ENCODE peak calls at places on chromosomes 1 and 21, in five cellular contexts. F, S, W, T and A are unnamed samples.

GRCh38 chr21:29192999-29193563 is 62.6 kb downstream of the MAP3K7CL start:
- DNase-seq in F (no peak), S (no peak), W (peak), T (peak), A (no peak)

GRCh38 chr21:26148834-26149354 is 21.7 kb downstream of the APP start:
- DNase-seq in F (no peak), S (no peak), W (peak), T (no peak), A (no peak)

GRCh38 chr1:236765831-236766230 is 29.3 kb upstream of the MTR start:
- DNase-seq in F (no peak), S (no peak), W (no peak), T (no peak), A (no peak)

GRCh38 chr1:17053071-17053684 is 654 bp downstream of the SDHB start:
- DNase-seq in F (no peak), S (no peak), W (no peak), T (no peak), A (no peak)

GRCh38 chr21:31397515-31397926 is 53.5 kb upstream of the TIAM1 start:
- DNase-seq in F (no peak), S (no peak), W (no peak), T (peak), A (no peak)

GRCh38 chr1:27522148-27522859 is 32.3 kb upstream of the WASF2 start:
- DNase-seq in F (no peak), S (peak), W (no peak), T (no peak), A (no peak)

GRCh38 chr1:11918779-11919519 is 7.3 kb downstream of the KIAA2013 start:
- DNase-seq in F (no peak), S (peak), W (peak), T (no peak), A (peak)

GRCh38 chr1:227889863-227890405 is 57.8 kb downstream of the WNT9A start:
- DNase-seq in F (no peak), S (no peak), W (no peak), T (no peak), A (no peak)

GRCh38 chr1:197683895-197684553 is 91.3 kb downstream of the DENND1B start:
- DNase-seq in F (no peak), S (no peak), W (peak), T (peak), A (no peak)

GRCh38 chr1:174244017-174244416 is 84.7 kb downstream of the RABGAP1L start:
- DNase-seq in F (no peak), S (no peak), W (no peak), T (no peak), A (no peak)

GRCh38 chr21:45327458-45328197 is 39.9 kb upstream of the POFUT2 start:
- DNase-seq in F (no peak), S (peak), W (no peak), T (peak), A (no peak)

DNA sequence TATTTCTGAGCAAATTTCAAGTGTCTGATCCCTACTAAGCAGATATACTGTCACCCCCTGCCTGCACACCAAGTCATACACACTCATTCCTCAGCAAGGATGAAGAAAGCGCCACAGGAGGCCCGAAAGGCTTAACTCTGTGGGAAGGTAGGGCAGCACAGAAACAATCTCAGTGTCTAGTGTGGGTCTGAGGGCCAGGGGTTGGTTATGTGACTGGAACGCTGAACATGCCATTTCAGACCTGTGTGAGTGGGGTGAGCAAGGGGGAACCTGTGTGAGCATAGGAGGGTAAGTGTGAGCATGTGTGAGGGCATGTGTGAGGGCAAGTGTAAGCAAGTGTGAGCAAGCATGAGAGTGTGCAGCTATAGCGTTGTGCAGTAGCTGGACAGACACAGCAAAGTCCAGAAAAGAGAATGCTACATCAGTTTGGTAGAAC is 6.2 kb downstream of the ITPKB start:
- DNase-seq in F (no peak), S (no peak), W (no peak), T (no peak), A (no peak)
- H3K4me3 ChIP-seq in F (peak), S (peak), W (no peak), T (no peak), A (no peak)

GRCh38 chr21:42108554-42108885 is 37.4 kb downstream of the UMODL1 start:
- DNase-seq in F (no peak), S (peak), W (no peak), T (no peak), A (no peak)

GRCh38 chr21:42107177-42107880 is 36.2 kb downstream of the UMODL1 start:
- DNase-seq in F (no peak), S (no peak), W (no peak), T (no peak), A (no peak)

GRCh38 chr21:42108941-42109340 is 37.8 kb downstream of the UMODL1 start:
- DNase-seq in F (no peak), S (peak), W (no peak), T (no peak), A (no peak)

GRCh38 chr21:42109473-42109872 is 38.4 kb downstream of the UMODL1 start:
- DNase-seq in F (no peak), S (peak), W (no peak), T (no peak), A (no peak)

GRCh38 chr21:42107881-42108553 is 36.9 kb downstream of the UMODL1 start:
- DNase-seq in F (peak), S (peak), W (peak), T (peak), A (no peak)
- TF ChIP-seq CTCF in F (peak), S (peak), W (peak), T (peak), A (peak)

GRCh38 chr1:155136728-155137127 is 1.1 kb downstream of the SLC50A1 start:
- DNase-seq in F (peak), S (no peak), W (no peak), T (no peak), A (no peak)

GRCh38 chr1:155133799-155134281 is 1.8 kb upstream of the SLC50A1 start:
- DNase-seq in F (no peak), S (no peak), W (no peak), T (no peak), A (no peak)

GRCh38 chr1:155134858-155135415 is 715 bp upstream of the SLC50A1 start:
- DNase-seq in F (peak), S (peak), W (peak), T (peak), A (peak)

GRCh38 chr1:155135416-155136197 is at the start of gene SLC50A1:
- DNase-seq in F (peak), S (peak), W (peak), T (peak), A (peak)

GRCh38 chr1:155134322-155134721 is 1.3 kb upstream of the SLC50A1 start:
- DNase-seq in F (no peak), S (no peak), W (no peak), T (no peak), A (no peak)
- H3K4me3 ChIP-seq in F (no peak), S (peak), W (peak), T (peak), A (no peak)

GRCh38 chr1:10536133-10536768 is 61.5 kb downstream of the PEX14 start:
- DNase-seq in F (no peak), S (no peak), W (no peak), T (no peak), A (no peak)
- TF ChIP-seq CTCF in F (no peak), S (no peak), W (no peak), T (peak), A (no peak)

DNA sequence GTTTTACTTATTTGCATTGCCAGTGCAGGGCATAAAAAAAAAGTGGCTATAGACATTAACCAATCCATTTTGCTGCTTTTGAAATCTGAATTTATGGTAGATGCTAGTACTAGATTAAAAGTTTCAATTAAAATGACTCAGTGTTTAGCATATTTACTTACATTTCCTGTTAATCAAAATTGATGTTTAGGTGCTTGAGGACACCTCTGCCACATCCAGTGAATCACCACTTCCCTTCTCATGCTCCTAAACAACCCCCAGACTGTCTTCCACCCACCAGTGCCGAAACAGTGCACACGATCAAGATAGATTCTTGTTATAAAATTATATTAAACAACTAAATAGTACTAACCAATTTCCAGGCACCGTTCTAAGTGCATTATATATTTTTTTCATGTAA is 32.7 kb downstream of the HSD17B7 start:
- DNase-seq in F (no peak), S (no peak), W (no peak), T (no peak), A (no peak)
- H3K4me3 ChIP-seq in F (no peak), S (no peak), W (no peak), T (peak), A (no peak)

GRCh38 chr21:36923270-36923669 is 43.2 kb downstream of the HLCS start:
- DNase-seq in F (no peak), S (no peak), W (no peak), T (no peak), A (no peak)

GRCh38 chr21:36928960-36929359 is 37.5 kb downstream of the HLCS start:
- DNase-seq in F (no peak), S (no peak), W (no peak), T (no peak), A (no peak)

GRCh38 chr21:36929622-36930021 is 36.8 kb downstream of the HLCS start:
- DNase-seq in F (no peak), S (no peak), W (peak), T (no peak), A (no peak)

GRCh38 chr21:36926989-36927695 is 39.3 kb downstream of the HLCS start:
- DNase-seq in F (no peak), S (no peak), W (no peak), T (no peak), A (no peak)

GRCh38 chr21:36927718-36928117 is 38.8 kb downstream of the HLCS start:
- DNase-seq in F (no peak), S (peak), W (peak), T (peak), A (peak)
- TF ChIP-seq CTCF in F (peak), S (peak), W (peak), T (peak), A (peak)

GRCh38 chr1:201447911-201448871 is 20.8 kb downstream of the PHLDA3 start:
- DNase-seq in F (peak), S (peak), W (peak), T (peak), A (no peak)
- H3K4me3 ChIP-seq in F (no peak), S (no peak), W (no peak), T (no peak), A (no peak)

DNA sequence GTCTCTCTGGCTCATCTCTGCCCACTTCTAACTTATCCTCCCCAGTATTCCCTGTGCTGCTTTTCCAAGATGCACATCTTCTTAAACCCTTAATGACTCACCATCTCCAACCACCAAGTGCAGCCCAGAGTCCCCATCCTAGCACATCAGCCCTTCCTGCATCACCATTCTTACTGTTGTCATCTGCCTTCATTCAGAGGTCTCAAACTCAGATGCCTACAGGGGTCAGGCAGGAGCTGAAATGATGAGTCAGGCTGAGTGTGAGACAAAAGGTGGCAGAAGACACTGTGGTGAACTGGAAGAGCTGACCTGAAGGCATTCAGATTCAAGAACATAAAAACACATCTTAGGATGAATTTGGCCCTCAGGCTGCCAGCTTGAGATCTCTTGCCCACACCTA is 34.6 kb downstream of the OLFML2B start:
- DNase-seq in F (no peak), S (no peak), W (peak), T (no peak), A (no peak)
- TF ChIP-seq CTCF in F (no peak), S (no peak), W (no peak), T (no peak), A (peak)

DNA sequence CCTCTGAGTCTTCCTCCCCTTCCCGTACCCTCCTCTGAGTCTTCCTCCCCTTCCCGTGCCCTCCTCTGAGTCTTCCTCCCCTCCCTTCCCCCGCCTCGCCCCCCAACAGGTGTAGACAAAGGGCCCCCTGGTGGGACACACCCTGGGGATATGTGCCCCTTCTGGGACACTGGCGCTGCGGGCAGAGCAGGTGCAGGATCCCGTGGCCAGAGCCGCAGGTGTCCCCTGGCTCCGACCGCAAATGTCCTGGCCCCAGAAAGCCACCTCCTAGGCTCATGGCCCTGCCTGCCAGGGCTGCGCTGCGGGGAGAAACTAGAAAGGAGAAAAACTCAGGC is 51.5 kb upstream of the ARHGEF16 start:
- DNase-seq in F (no peak), S (no peak), W (no peak), T (no peak), A (no peak)
- H3K4me3 ChIP-seq in F (no peak), S (no peak), W (no peak), T (no peak), A (no peak)